ENCODE peak calls at places on chromosomes 4 and X, in nine cellular contexts. A is ascending aorta, U is HS-5, Y is SW480, O is ACHN, H is head of caudate nucleus, V is epithelial cell of prostate, D is stomach, Q is neural crest cell. X is an unnamed sample.

GRCh38 chrX:30713061-30713525 is 59.9 kb downstream of the GK start:
- DNase-seq in A (no peak), U (peak; percentile 5), Y (peak; percentile 53), O (peak; percentile 37), H (peak; percentile 36), V (no peak), D (peak; percentile 46), Q (peak; percentile 60), X (peak; percentile 6)

GRCh38 chr4:26455571-26455970 is 34.7 kb downstream of the CCKAR start:
- DNase-seq in A (no peak), U (no peak), Y (no peak), O (no peak), H (no peak), V (no peak), D (no peak), Q (no peak), X (no peak)

GRCh38 chrX:3712080-3712869 is 1.2 kb downstream of the PRKX start:
- DNase-seq in A (no peak), U (no peak), Y (no peak), O (no peak), H (no peak), V (no peak), D (no peak), Q (peak; percentile 9), X (peak; percentile 30)

GRCh38 chr4:153113061-153113837 is 91.0 kb upstream of the TRIM2 start:
- DNase-seq in A (no peak), U (no peak), Y (no peak), O (peak; percentile 12), H (no peak), V (no peak), D (no peak), Q (no peak), X (no peak)

GRCh38 chrX:46262299-46262698 is 282.9 kb downstream of the ZNF674 start:
- DNase-seq in A (no peak), U (no peak), Y (no peak), O (no peak), H (no peak), V (no peak), D (no peak), Q (no peak), X (no peak)

GRCh38 chrX:6661731-6662130 is 126.8 kb upstream of the VCX3A start:
- DNase-seq in A (no peak), U (no peak), Y (no peak), O (no peak), H (no peak), V (no peak), D (no peak), Q (no peak), X (no peak)

GRCh38 chrX:53091354-53091753 is 2.6 kb upstream of the KANTR start:
- DNase-seq in A (no peak), U (no peak), Y (no peak), O (no peak), H (no peak), V (no peak), D (no peak), Q (no peak), X (no peak)

GRCh38 chr4:20687894-20688293 is 12.4 kb upstream of the PACRGL start:
- DNase-seq in A (no peak), U (peak; percentile 48), Y (peak; percentile 4), O (peak; percentile 94), H (no peak), V (no peak), D (no peak), Q (no peak), X (no peak)

GRCh38 chr4:189202869-189203271 is 737.8 kb upstream of the FRG1 start:
- DNase-seq in A (no peak), U (peak; percentile 6), Y (peak; percentile 19), O (no peak), H (no peak), V (no peak), D (no peak), Q (no peak), X (no peak)

GRCh38 chr4:173573286-173573685 is 43.3 kb upstream of the HAND2 start:
- DNase-seq in A (no peak), U (no peak), Y (no peak), O (no peak), H (no peak), V (no peak), D (no peak), Q (no peak), X (no peak)

GRCh38 chr4:30543057-30543456 is 177.1 kb upstream of the PCDH7 start:
- DNase-seq in A (no peak), U (no peak), Y (no peak), O (no peak), H (no peak), V (no peak), D (no peak), Q (no peak), X (no peak)

GRCh38 chr4:71113294-71113693 is 119.8 kb downstream of the DCK start:
- DNase-seq in A (no peak), U (no peak), Y (no peak), O (peak; percentile 16), H (no peak), V (no peak), D (no peak), Q (no peak), X (no peak)

GRCh38 chr4:78244691-78245485 is 187.8 kb downstream of the FRAS1 start:
- DNase-seq in A (no peak), U (no peak), Y (no peak), O (no peak), H (no peak), V (no peak), D (no peak), Q (no peak), X (no peak)

GRCh38 chr4:176354884-176355283 is 35.1 kb downstream of the SPCS3 start:
- DNase-seq in A (no peak), U (no peak), Y (no peak), O (no peak), H (no peak), V (no peak), D (no peak), Q (no peak), X (no peak)

GRCh38 chrX:17082831-17083230 is 136.4 kb downstream of the REPS2 start:
- DNase-seq in A (no peak), U (no peak), Y (peak; percentile 57), O (peak; percentile 19), H (no peak), V (no peak), D (no peak), Q (no peak), X (no peak)

GRCh38 chr4:74439952-74440351 is 5.0 kb upstream of the AREG start:
- DNase-seq in A (no peak), U (no peak), Y (no peak), O (no peak), H (no peak), V (no peak), D (no peak), Q (no peak), X (no peak)